ENCODE peak calls at places on chromosomes 13 and 19, in five cellular contexts. D is heart left ventricle, F is MCF 10A, H is left ventricle myocardium inferior, Q is epithelial cell of esophagus. N is an unnamed sample.

GRCh38 chr13:35649162-35649561 is 172.7 kb upstream of the MAB21L1 start:
- DNase-seq in D (no peak), F (peak; percentile 47), H (no peak), Q (peak; percentile 57), N (no peak)

GRCh38 chr19:11410682-11411081 is 8.4 kb downstream of the RGL3 start:
- DNase-seq in D (no peak), F (no peak), H (no peak), Q (peak; percentile 25), N (no peak)

GRCh38 chr19:5934779-5935472 is 20.9 kb downstream of the CAPS start:
- DNase-seq in D (no peak), F (no peak), H (peak; percentile 40), Q (no peak), N (no peak)

GRCh38 chr19:51086153-51086850 is 3.6 kb upstream of the KLK14 start:
- DNase-seq in D (no peak), F (no peak), H (no peak), Q (no peak), N (no peak)

GRCh38 chr19:2551172-2551863 is 75.4 kb downstream of the GADD45B start:
- DNase-seq in D (no peak), F (no peak), H (no peak), Q (no peak), N (no peak)

GRCh38 chr19:17319473-17320238 is 10.3 kb downstream of the DDA1 start:
- DNase-seq in D (no peak), F (no peak), H (no peak), Q (no peak), N (no peak)

GRCh38 chr13:25744176-25744575 is 307.6 kb downstream of the SHISA2 start:
- DNase-seq in D (no peak), F (no peak), H (no peak), Q (no peak), N (no peak)

GRCh38 chr19:17751103-17751911 is at the start of gene FCHO1:
- DNase-seq in D (peak; percentile 69), F (no peak), H (peak; percentile 33), Q (no peak), N (no peak)

GRCh38 chr13:93932901-93933300 is 546.6 kb downstream of the DCT start:
- DNase-seq in D (no peak), F (no peak), H (no peak), Q (no peak), N (no peak)

GRCh38 chr19:42330521-42330835 is 5.0 kb downstream of the MEGF8 start:
- DNase-seq in D (no peak), F (no peak), H (no peak), Q (no peak), N (no peak)

GRCh38 chr13:97257800-97258799 is 36.0 kb downstream of the MBNL2 start:
- DNase-seq in D (peak; percentile 58), F (peak; percentile 83), H (peak; percentile 40), Q (peak; percentile 81), N (no peak)

GRCh38 chr19:55696301-55697068 is 21.5 kb downstream of the EPN1 start:
- DNase-seq in D (no peak), F (no peak), H (peak; percentile 4), Q (no peak), N (no peak)

GRCh38 chr19:47226426-47227346 is 4.3 kb downstream of the BBC3 start:
- DNase-seq in D (peak; percentile 88), F (peak; percentile 86), H (peak; percentile 89), Q (peak; percentile 41), N (peak; percentile 71)

GRCh38 chr13:98889419-98890079 is 88.3 kb downstream of the DOCK9 start:
- DNase-seq in D (no peak), F (no peak), H (no peak), Q (peak; percentile 43), N (no peak)

GRCh38 chr13:69857188-69857821 is 250.3 kb upstream of the ATXN8OS start:
- DNase-seq in D (no peak), F (peak; percentile 63), H (no peak), Q (peak; percentile 70), N (no peak)

GRCh38 chr19:45632468-45633196 is 6.6 kb downstream of the EML2 start:
- DNase-seq in D (peak; percentile 77), F (peak; percentile 98), H (peak; percentile 70), Q (peak; percentile 99), N (peak; percentile 83)

GRCh38 chr19:53156888-53157287 is 2.0 kb downstream of the ZNF347 start:
- DNase-seq in D (no peak), F (no peak), H (no peak), Q (no peak), N (no peak)

GRCh38 chr19:6212403-6213265 is 67.1 kb downstream of the MLLT1 start:
- DNase-seq in D (no peak), F (no peak), H (no peak), Q (no peak), N (peak; percentile 63)

GRCh38 chr13:19150712-19151228 is 30.9 kb downstream of the TUBA3C start:
- DNase-seq in D (peak; percentile 25), F (no peak), H (no peak), Q (no peak), N (no peak)

GRCh38 chr19:6528544-6529121 is 2.2 kb upstream of the TNFSF9 start:
- DNase-seq in D (peak; percentile 70), F (no peak), H (peak; percentile 74), Q (no peak), N (no peak)

GRCh38 chr13:61880576-61881283 is 465.1 kb upstream of the PCDH20 start:
- DNase-seq in D (no peak), F (peak; percentile 61), H (no peak), Q (peak; percentile 66), N (no peak)

GRCh38 chr19:10412257-10412977 is 7.9 kb upstream of the PDE4A start:
- DNase-seq in D (no peak), F (no peak), H (no peak), Q (no peak), N (no peak)

GRCh38 chr13:84844473-84844872 is 954.7 kb downstream of the SLITRK6 start:
- DNase-seq in D (no peak), F (peak; percentile 60), H (no peak), Q (peak; percentile 57), N (no peak)

GRCh38 chr13:59483441-59484116 is 680.1 kb downstream of the DIAPH3 start:
- DNase-seq in D (peak; percentile 24), F (no peak), H (peak; percentile 28), Q (no peak), N (no peak)

GRCh38 chr13:114017028-114017630 is 43.3 kb upstream of the C13orf46 start:
- DNase-seq in D (no peak), F (peak; percentile 20), H (no peak), Q (no peak), N (no peak)

GRCh38 chr19:49212302-49212701 is 54.7 kb downstream of the TRPM4 start:
- DNase-seq in D (no peak), F (peak; percentile 77), H (no peak), Q (peak; percentile 69), N (no peak)

GRCh38 chr13:51913421-51914136 is 51.8 kb downstream of the CCDC70 start:
- DNase-seq in D (no peak), F (no peak), H (no peak), Q (no peak), N (no peak)

GRCh38 chr19:45650722-45651121 is 11.5 kb upstream of the EML2 start:
- DNase-seq in D (no peak), F (no peak), H (no peak), Q (no peak), N (no peak)

GRCh38 chr13:36829753-36830152 is 10.7 kb downstream of the RFXAP start:
- DNase-seq in D (no peak), F (no peak), H (no peak), Q (no peak), N (no peak)

GRCh38 chr19:38993271-38993670 is 17.7 kb upstream of the FBXO17 start:
- DNase-seq in D (no peak), F (peak; percentile 80), H (no peak), Q (peak; percentile 97), N (no peak)

GRCh38 chr19:48255376-48256303 is at the start of gene CARD8:
- DNase-seq in D (peak; percentile 89), F (peak; percentile 90), H (peak; percentile 80), Q (peak; percentile 86), N (no peak)

GRCh38 chr13:79407349-79407979 is 1.4 kb upstream of the RBM26 start:
- DNase-seq in D (no peak), F (peak; percentile 9), H (no peak), Q (no peak), N (no peak)

GRCh38 chr19:10682397-10683063 is 18.7 kb upstream of the QTRT1 start:
- DNase-seq in D (no peak), F (no peak), H (no peak), Q (no peak), N (no peak)

GRCh38 chr13:21767032-21767431 is 96.2 kb downstream of the FGF9 start:
- DNase-seq in D (no peak), F (no peak), H (no peak), Q (no peak), N (no peak)

GRCh38 chr13:85406269-85406975 is 392.8 kb downstream of the SLITRK6 start:
- DNase-seq in D (no peak), F (no peak), H (no peak), Q (no peak), N (no peak)

GRCh38 chr13:107301724-107302374 is 733.9 kb upstream of the ARGLU1 start:
- DNase-seq in D (no peak), F (peak; percentile 27), H (no peak), Q (no peak), N (no peak)
- TF ChIP-seq CTCF in D (no peak), F (no peak), H (no peak), Q (no peak), N (no peak)

GRCh38 chr13:30654430-30654829 is 36.7 kb downstream of the USPL1 start:
- DNase-seq in D (no peak), F (no peak), H (no peak), Q (no peak), N (no peak)
- TF ChIP-seq CTCF in D (no peak), F (no peak), H (no peak), Q (no peak), N (no peak)

DNA sequence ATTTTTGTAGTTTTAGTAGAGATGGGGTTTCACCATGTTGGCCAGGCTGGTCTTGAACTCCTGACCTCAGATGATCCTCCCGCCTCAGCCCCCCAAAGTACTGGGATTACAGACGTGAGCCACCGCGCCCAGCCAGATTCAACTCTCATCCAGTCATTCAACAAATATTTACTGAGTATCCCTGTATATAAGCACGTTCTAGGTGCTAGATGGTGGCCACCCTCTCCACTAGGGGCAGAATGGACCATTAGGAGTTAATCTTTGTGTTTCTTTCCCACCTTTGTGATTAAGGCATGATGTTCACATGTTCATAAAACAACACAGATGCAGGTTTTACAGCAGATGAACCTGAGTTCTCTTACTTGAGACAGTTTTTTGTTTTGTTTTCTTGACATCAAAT is 7.3 kb downstream of the SHKBP1 start:
- DNase-seq in D (no peak), F (no peak), H (no peak), Q (peak; percentile 44), N (no peak)
- TF ChIP-seq CTCF in D (no peak), F (peak; percentile 10), H (no peak), Q (peak; percentile 44), N (peak; percentile 63)

GRCh38 chr13:42039946-42040729 is 8.3 kb upstream of the DGKH start:
- DNase-seq in D (peak; percentile 96), F (peak; percentile 82), H (peak; percentile 95), Q (peak; percentile 83), N (peak; percentile 87)

GRCh38 chr13:42036711-42037110 is 11.7 kb upstream of the DGKH start:
- DNase-seq in D (no peak), F (no peak), H (no peak), Q (no peak), N (no peak)

GRCh38 chr13:42039457-42039945 is 8.9 kb upstream of the DGKH start:
- DNase-seq in D (no peak), F (peak; percentile 50), H (no peak), Q (no peak), N (no peak)

GRCh38 chr13:42038661-42039456 is 9.6 kb upstream of the DGKH start:
- DNase-seq in D (no peak), F (no peak), H (no peak), Q (no peak), N (no peak)

GRCh38 chr13:42035905-42036521 is 12.4 kb upstream of the DGKH start:
- DNase-seq in D (no peak), F (no peak), H (no peak), Q (no peak), N (no peak)
- TF ChIP-seq CTCF in D (no peak), F (no peak), H (no peak), Q (no peak), N (no peak)